ENCODE peak calls at places on chromosome 4, in eight cellular contexts. One of them, this sample, is unnamed.

GRCh38 chr4:43238018-43238417 is 345.5 kb downstream of the GRXCR1 start:
- DNase-seq in hepatocyte: no peak
- DNase-seq in kidney epithelial cell: no peak
- DNase-seq in germinal center: no peak
- DNase-seq in NCI-H1417: no peak
- DNase-seq in activated naive CD4-positive, alpha-beta T cell: no peak
- DNase-seq in HS-5: no peak
- DNase-seq in breast epithelium: no peak
- DNase-seq in this sample: no peak

GRCh38 chr4:108141213-108142045 is 27.3 kb downstream of the LEF1 start:
- DNase-seq in hepatocyte: no peak
- DNase-seq in kidney epithelial cell: no peak
- DNase-seq in germinal center: no peak
- DNase-seq in NCI-H1417: peak; percentile 89
- DNase-seq in activated naive CD4-positive, alpha-beta T cell: no peak
- DNase-seq in HS-5: no peak
- DNase-seq in breast epithelium: no peak
- DNase-seq in this sample: no peak

GRCh38 chr4:101264993-101265815 is 82.1 kb downstream of the PPP3CA start:
- DNase-seq in hepatocyte: no peak
- DNase-seq in kidney epithelial cell: no peak
- DNase-seq in germinal center: no peak
- DNase-seq in NCI-H1417: no peak
- DNase-seq in activated naive CD4-positive, alpha-beta T cell: no peak
- DNase-seq in HS-5: no peak
- DNase-seq in breast epithelium: no peak
- DNase-seq in this sample: no peak

GRCh38 chr4:63105839-63106238 is 1303.4 kb downstream of the TECRL start:
- DNase-seq in hepatocyte: no peak
- DNase-seq in kidney epithelial cell: no peak
- DNase-seq in germinal center: no peak
- DNase-seq in NCI-H1417: no peak
- DNase-seq in activated naive CD4-positive, alpha-beta T cell: no peak
- DNase-seq in HS-5: no peak
- DNase-seq in breast epithelium: no peak
- DNase-seq in this sample: no peak

GRCh38 chr4:110195561-110196205 is 2.7 kb downstream of the ELOVL6 start:
- DNase-seq in hepatocyte: no peak
- DNase-seq in kidney epithelial cell: no peak
- DNase-seq in germinal center: peak; percentile 11
- DNase-seq in NCI-H1417: peak; percentile 41
- DNase-seq in activated naive CD4-positive, alpha-beta T cell: no peak
- DNase-seq in HS-5: no peak
- DNase-seq in breast epithelium: no peak
- DNase-seq in this sample: no peak

GRCh38 chr4:244471-244870 is 60.8 kb downstream of the ZNF732 start:
- DNase-seq in hepatocyte: peak; percentile 26
- DNase-seq in kidney epithelial cell: no peak
- DNase-seq in germinal center: peak; percentile 6
- DNase-seq in NCI-H1417: no peak
- DNase-seq in activated naive CD4-positive, alpha-beta T cell: no peak
- DNase-seq in HS-5: no peak
- DNase-seq in breast epithelium: no peak
- DNase-seq in this sample: no peak

GRCh38 chr4:78311306-78311705 is 240.3 kb upstream of the ANXA3 start:
- DNase-seq in hepatocyte: no peak
- DNase-seq in kidney epithelial cell: no peak
- DNase-seq in germinal center: no peak
- DNase-seq in NCI-H1417: no peak
- DNase-seq in activated naive CD4-positive, alpha-beta T cell: no peak
- DNase-seq in HS-5: no peak
- DNase-seq in breast epithelium: no peak
- DNase-seq in this sample: no peak

GRCh38 chr4:1172228-1172851 is at the start of gene SPON2:
- DNase-seq in hepatocyte: peak; percentile 51
- DNase-seq in kidney epithelial cell: no peak
- DNase-seq in germinal center: no peak
- DNase-seq in NCI-H1417: no peak
- DNase-seq in activated naive CD4-positive, alpha-beta T cell: no peak
- DNase-seq in HS-5: no peak
- DNase-seq in breast epithelium: peak; percentile 50
- DNase-seq in this sample: no peak

GRCh38 chr4:56372774-56373173 is 14.5 kb downstream of the AASDH start:
- DNase-seq in hepatocyte: no peak
- DNase-seq in kidney epithelial cell: no peak
- DNase-seq in germinal center: no peak
- DNase-seq in NCI-H1417: no peak
- DNase-seq in activated naive CD4-positive, alpha-beta T cell: no peak
- DNase-seq in HS-5: no peak
- DNase-seq in breast epithelium: no peak
- DNase-seq in this sample: no peak

GRCh38 chr4:117096886-117097285 is 11.5 kb upstream of the TRAM1L1 start:
- DNase-seq in hepatocyte: no peak
- DNase-seq in kidney epithelial cell: no peak
- DNase-seq in germinal center: no peak
- DNase-seq in NCI-H1417: no peak
- DNase-seq in activated naive CD4-positive, alpha-beta T cell: no peak
- DNase-seq in HS-5: no peak
- DNase-seq in breast epithelium: no peak
- DNase-seq in this sample: no peak

GRCh38 chr4:26583865-26584652 is at the start of gene TBC1D19:
- DNase-seq in hepatocyte: peak; percentile 93
- DNase-seq in kidney epithelial cell: no peak
- DNase-seq in germinal center: peak; percentile 78
- DNase-seq in NCI-H1417: peak; percentile 92
- DNase-seq in activated naive CD4-positive, alpha-beta T cell: peak; percentile 63
- DNase-seq in HS-5: peak; percentile 56
- DNase-seq in breast epithelium: peak; percentile 86
- DNase-seq in this sample: peak; percentile 89

GRCh38 chr4:68369474-68369805 is 19.6 kb upstream of the YTHDC1 start:
- DNase-seq in hepatocyte: no peak
- DNase-seq in kidney epithelial cell: peak; percentile 90
- DNase-seq in germinal center: no peak
- DNase-seq in NCI-H1417: no peak
- DNase-seq in activated naive CD4-positive, alpha-beta T cell: no peak
- DNase-seq in HS-5: peak; percentile 71
- DNase-seq in breast epithelium: no peak
- DNase-seq in this sample: no peak

GRCh38 chr4:10746371-10747143 is 62.0 kb upstream of the CLNK start:
- DNase-seq in hepatocyte: no peak
- DNase-seq in kidney epithelial cell: peak; percentile 19
- DNase-seq in germinal center: no peak
- DNase-seq in NCI-H1417: no peak
- DNase-seq in activated naive CD4-positive, alpha-beta T cell: no peak
- DNase-seq in HS-5: no peak
- DNase-seq in breast epithelium: no peak
- DNase-seq in this sample: no peak

GRCh38 chr4:86452323-86452995 is 92.6 kb upstream of the MAPK10 start:
- DNase-seq in hepatocyte: no peak
- DNase-seq in kidney epithelial cell: no peak
- DNase-seq in germinal center: no peak
- DNase-seq in NCI-H1417: peak; percentile 74
- DNase-seq in activated naive CD4-positive, alpha-beta T cell: no peak
- DNase-seq in HS-5: no peak
- DNase-seq in breast epithelium: no peak
- DNase-seq in this sample: no peak

GRCh38 chr4:54173281-54173912 is 55.7 kb upstream of the PDGFRA start:
- DNase-seq in hepatocyte: no peak
- DNase-seq in kidney epithelial cell: no peak
- DNase-seq in germinal center: no peak
- DNase-seq in NCI-H1417: no peak
- DNase-seq in activated naive CD4-positive, alpha-beta T cell: no peak
- DNase-seq in HS-5: no peak
- DNase-seq in breast epithelium: no peak
- DNase-seq in this sample: no peak

GRCh38 chr4:161546902-161547301 is 616.9 kb downstream of the FSTL5 start:
- DNase-seq in hepatocyte: no peak
- DNase-seq in kidney epithelial cell: no peak
- DNase-seq in germinal center: no peak
- DNase-seq in NCI-H1417: no peak
- DNase-seq in activated naive CD4-positive, alpha-beta T cell: no peak
- DNase-seq in HS-5: no peak
- DNase-seq in breast epithelium: no peak
- DNase-seq in this sample: no peak

GRCh38 chr4:121462660-121463261 is 81.9 kb upstream of the QRFPR start:
- DNase-seq in hepatocyte: peak; percentile 82
- DNase-seq in kidney epithelial cell: peak; percentile 25
- DNase-seq in germinal center: peak; percentile 14
- DNase-seq in NCI-H1417: peak; percentile 9
- DNase-seq in activated naive CD4-positive, alpha-beta T cell: no peak
- DNase-seq in HS-5: peak; percentile 36
- DNase-seq in breast epithelium: no peak
- DNase-seq in this sample: no peak

GRCh38 chr4:110586137-110586850 is 36.6 kb downstream of the PITX2 start:
- DNase-seq in hepatocyte: peak; percentile 54
- DNase-seq in kidney epithelial cell: peak; percentile 43
- DNase-seq in germinal center: peak; percentile 8
- DNase-seq in NCI-H1417: no peak
- DNase-seq in activated naive CD4-positive, alpha-beta T cell: no peak
- DNase-seq in HS-5: peak; percentile 26
- DNase-seq in breast epithelium: no peak
- DNase-seq in this sample: no peak

GRCh38 chr4:169283114-169283509 is 12.4 kb upstream of the SH3RF1 start:
- DNase-seq in hepatocyte: no peak
- DNase-seq in kidney epithelial cell: peak; percentile 39
- DNase-seq in germinal center: no peak
- DNase-seq in NCI-H1417: no peak
- DNase-seq in activated naive CD4-positive, alpha-beta T cell: no peak
- DNase-seq in HS-5: peak; percentile 87
- DNase-seq in breast epithelium: no peak
- DNase-seq in this sample: no peak

GRCh38 chr4:1172971-1173757 is 781 bp upstream of the SPON2 start:
- DNase-seq in hepatocyte: peak; percentile 79
- DNase-seq in kidney epithelial cell: no peak
- DNase-seq in germinal center: no peak
- DNase-seq in NCI-H1417: no peak
- DNase-seq in activated naive CD4-positive, alpha-beta T cell: no peak
- DNase-seq in HS-5: no peak
- DNase-seq in breast epithelium: peak; percentile 50
- DNase-seq in this sample: no peak

GRCh38 chr4:68476191-68476590 is 28.9 kb downstream of the TMPRSS11E start:
- DNase-seq in hepatocyte: no peak
- DNase-seq in kidney epithelial cell: no peak
- DNase-seq in germinal center: no peak
- DNase-seq in NCI-H1417: no peak
- DNase-seq in activated naive CD4-positive, alpha-beta T cell: no peak
- DNase-seq in HS-5: no peak
- DNase-seq in breast epithelium: no peak
- DNase-seq in this sample: no peak

GRCh38 chr4:42104521-42104920 is 47.9 kb downstream of the BEND4 start:
- DNase-seq in hepatocyte: no peak
- DNase-seq in kidney epithelial cell: no peak
- DNase-seq in germinal center: no peak
- DNase-seq in NCI-H1417: no peak
- DNase-seq in activated naive CD4-positive, alpha-beta T cell: no peak
- DNase-seq in HS-5: peak; percentile 23
- DNase-seq in breast epithelium: no peak
- DNase-seq in this sample: no peak

GRCh38 chr4:76272091-76272490 is 20.6 kb downstream of the FAM47E start:
- DNase-seq in hepatocyte: no peak
- DNase-seq in kidney epithelial cell: no peak
- DNase-seq in germinal center: no peak
- DNase-seq in NCI-H1417: no peak
- DNase-seq in activated naive CD4-positive, alpha-beta T cell: no peak
- DNase-seq in HS-5: no peak
- DNase-seq in breast epithelium: no peak
- DNase-seq in this sample: no peak

GRCh38 chr4:109969087-109969486 is 56.4 kb downstream of the EGF start:
- DNase-seq in hepatocyte: no peak
- DNase-seq in kidney epithelial cell: no peak
- DNase-seq in germinal center: no peak
- DNase-seq in NCI-H1417: no peak
- DNase-seq in activated naive CD4-positive, alpha-beta T cell: no peak
- DNase-seq in HS-5: no peak
- DNase-seq in breast epithelium: no peak
- DNase-seq in this sample: no peak

GRCh38 chr4:22071749-22072148 is 123.2 kb upstream of the KCNIP4 start:
- DNase-seq in hepatocyte: no peak
- DNase-seq in kidney epithelial cell: no peak
- DNase-seq in germinal center: no peak
- DNase-seq in NCI-H1417: no peak
- DNase-seq in activated naive CD4-positive, alpha-beta T cell: no peak
- DNase-seq in HS-5: peak; percentile 47
- DNase-seq in breast epithelium: no peak
- DNase-seq in this sample: no peak

GRCh38 chr4:138406881-138407280 is 164.7 kb upstream of the SLC7A11 start:
- DNase-seq in hepatocyte: no peak
- DNase-seq in kidney epithelial cell: no peak
- DNase-seq in germinal center: no peak
- DNase-seq in NCI-H1417: no peak
- DNase-seq in activated naive CD4-positive, alpha-beta T cell: no peak
- DNase-seq in HS-5: no peak
- DNase-seq in breast epithelium: no peak
- DNase-seq in this sample: no peak

GRCh38 chr4:133131829-133132485 is 17.1 kb upstream of the PCDH10 start:
- DNase-seq in hepatocyte: no peak
- DNase-seq in kidney epithelial cell: no peak
- DNase-seq in germinal center: no peak
- DNase-seq in NCI-H1417: no peak
- DNase-seq in activated naive CD4-positive, alpha-beta T cell: no peak
- DNase-seq in HS-5: no peak
- DNase-seq in breast epithelium: no peak
- DNase-seq in this sample: no peak

GRCh38 chr4:21801661-21802355 is 146.8 kb downstream of the KCNIP4 start:
- DNase-seq in hepatocyte: no peak
- DNase-seq in kidney epithelial cell: no peak
- DNase-seq in germinal center: no peak
- DNase-seq in NCI-H1417: no peak
- DNase-seq in activated naive CD4-positive, alpha-beta T cell: no peak
- DNase-seq in HS-5: no peak
- DNase-seq in breast epithelium: no peak
- DNase-seq in this sample: no peak

GRCh38 chr4:45944000-45944399 is 179.9 kb downstream of the GABRG1 start:
- DNase-seq in hepatocyte: no peak
- DNase-seq in kidney epithelial cell: no peak
- DNase-seq in germinal center: no peak
- DNase-seq in NCI-H1417: no peak
- DNase-seq in activated naive CD4-positive, alpha-beta T cell: no peak
- DNase-seq in HS-5: no peak
- DNase-seq in breast epithelium: no peak
- DNase-seq in this sample: no peak

GRCh38 chr4:167555338-167556022 is 321.2 kb upstream of the SPOCK3 start:
- DNase-seq in hepatocyte: no peak
- DNase-seq in kidney epithelial cell: peak; percentile 10
- DNase-seq in germinal center: no peak
- DNase-seq in NCI-H1417: no peak
- DNase-seq in activated naive CD4-positive, alpha-beta T cell: no peak
- DNase-seq in HS-5: no peak
- DNase-seq in breast epithelium: no peak
- DNase-seq in this sample: no peak

GRCh38 chr4:173520921-173521473 is 9.0 kb downstream of the HAND2 start:
- DNase-seq in hepatocyte: no peak
- DNase-seq in kidney epithelial cell: no peak
- DNase-seq in germinal center: no peak
- DNase-seq in NCI-H1417: no peak
- DNase-seq in activated naive CD4-positive, alpha-beta T cell: no peak
- DNase-seq in HS-5: no peak
- DNase-seq in breast epithelium: no peak
- DNase-seq in this sample: no peak

GRCh38 chr4:24070117-24070516 is 180.3 kb upstream of the PPARGC1A start:
- DNase-seq in hepatocyte: no peak
- DNase-seq in kidney epithelial cell: peak; percentile 73
- DNase-seq in germinal center: no peak
- DNase-seq in NCI-H1417: no peak
- DNase-seq in activated naive CD4-positive, alpha-beta T cell: no peak
- DNase-seq in HS-5: peak; percentile 77
- DNase-seq in breast epithelium: no peak
- DNase-seq in this sample: no peak

GRCh38 chr4:1406416-1406945 is at the start of gene NKX1-1:
- DNase-seq in hepatocyte: peak; percentile 2
- DNase-seq in kidney epithelial cell: no peak
- DNase-seq in germinal center: no peak
- DNase-seq in NCI-H1417: no peak
- DNase-seq in activated naive CD4-positive, alpha-beta T cell: no peak
- DNase-seq in HS-5: no peak
- DNase-seq in breast epithelium: no peak
- DNase-seq in this sample: no peak

GRCh38 chr4:6873291-6873690 is 36.3 kb upstream of the TBC1D14 start:
- DNase-seq in hepatocyte: no peak
- DNase-seq in kidney epithelial cell: no peak
- DNase-seq in germinal center: no peak
- DNase-seq in NCI-H1417: no peak
- DNase-seq in activated naive CD4-positive, alpha-beta T cell: no peak
- DNase-seq in HS-5: no peak
- DNase-seq in breast epithelium: no peak
- DNase-seq in this sample: no peak

This sample was measured in natural killer cell treated with Interleukin-12 subunit alpha and Interleukin-12 subunit beta and Interleukin-15 and Interleukin-18, amount 100 ng/mL, for 72 hours.